ENCODE peak calls at places on chromosome 10, in nine cellular contexts. One of them, this sample, is unnamed.

GRCh38 chr10:2137549-2138174 is 400.3 kb upstream of the ADARB2 start:
- DNase-seq in choroid plexus epithelial cell: no peak
- DNase-seq in brain microvascular endothelial cell: no peak
- DNase-seq in tibial artery: no peak
- DNase-seq in gastrocnemius medialis: no peak
- DNase-seq in kidney epithelial cell: no peak
- DNase-seq in AG09309: no peak
- DNase-seq in cardiac fibroblast: no peak
- DNase-seq in pancreas: no peak
- DNase-seq in this sample: no peak

GRCh38 chr10:84256510-84257342 is 11.9 kb downstream of the RGR start:
- DNase-seq in choroid plexus epithelial cell: peak
- DNase-seq in brain microvascular endothelial cell: peak
- DNase-seq in tibial artery: no peak
- DNase-seq in gastrocnemius medialis: no peak
- DNase-seq in kidney epithelial cell: no peak
- DNase-seq in AG09309: no peak
- DNase-seq in cardiac fibroblast: peak
- DNase-seq in pancreas: peak
- DNase-seq in this sample: no peak

GRCh38 chr10:52874541-52874940 is 102.0 kb upstream of the MBL2 start:
- DNase-seq in choroid plexus epithelial cell: no peak
- DNase-seq in brain microvascular endothelial cell: no peak
- DNase-seq in tibial artery: no peak
- DNase-seq in gastrocnemius medialis: no peak
- DNase-seq in kidney epithelial cell: no peak
- DNase-seq in AG09309: no peak
- DNase-seq in cardiac fibroblast: no peak
- DNase-seq in pancreas: no peak
- DNase-seq in this sample: no peak

GRCh38 chr10:112122827-112123226 is 60.7 kb downstream of the GPAM start:
- DNase-seq in choroid plexus epithelial cell: no peak
- DNase-seq in brain microvascular endothelial cell: no peak
- DNase-seq in tibial artery: no peak
- DNase-seq in gastrocnemius medialis: no peak
- DNase-seq in kidney epithelial cell: no peak
- DNase-seq in AG09309: no peak
- DNase-seq in cardiac fibroblast: no peak
- DNase-seq in pancreas: no peak
- DNase-seq in this sample: no peak

GRCh38 chr10:15419279-15419874 is 48.3 kb upstream of the FAM171A1 start:
- DNase-seq in choroid plexus epithelial cell: peak
- DNase-seq in brain microvascular endothelial cell: peak
- DNase-seq in tibial artery: no peak
- DNase-seq in gastrocnemius medialis: no peak
- DNase-seq in kidney epithelial cell: peak
- DNase-seq in AG09309: no peak
- DNase-seq in cardiac fibroblast: peak
- DNase-seq in pancreas: peak
- DNase-seq in this sample: no peak

GRCh38 chr10:129756912-129757861 is 206.9 kb downstream of the EBF3 start:
- DNase-seq in choroid plexus epithelial cell: peak
- DNase-seq in brain microvascular endothelial cell: no peak
- DNase-seq in tibial artery: peak
- DNase-seq in gastrocnemius medialis: no peak
- DNase-seq in kidney epithelial cell: no peak
- DNase-seq in AG09309: no peak
- DNase-seq in cardiac fibroblast: peak
- DNase-seq in pancreas: no peak
- DNase-seq in this sample: peak

GRCh38 chr10:64738462-64738861 is 1217.3 kb downstream of the REEP3 start:
- DNase-seq in choroid plexus epithelial cell: no peak
- DNase-seq in brain microvascular endothelial cell: no peak
- DNase-seq in tibial artery: no peak
- DNase-seq in gastrocnemius medialis: no peak
- DNase-seq in kidney epithelial cell: no peak
- DNase-seq in AG09309: no peak
- DNase-seq in cardiac fibroblast: no peak
- DNase-seq in pancreas: no peak
- DNase-seq in this sample: no peak

GRCh38 chr10:77862595-77862994 is 64.0 kb downstream of the DLG5 start:
- DNase-seq in choroid plexus epithelial cell: no peak
- DNase-seq in brain microvascular endothelial cell: no peak
- DNase-seq in tibial artery: no peak
- DNase-seq in gastrocnemius medialis: no peak
- DNase-seq in kidney epithelial cell: no peak
- DNase-seq in AG09309: no peak
- DNase-seq in cardiac fibroblast: peak
- DNase-seq in pancreas: no peak
- DNase-seq in this sample: no peak

GRCh38 chr10:71421075-71421434 is 24.3 kb downstream of the CDH23 start:
- DNase-seq in choroid plexus epithelial cell: no peak
- DNase-seq in brain microvascular endothelial cell: no peak
- DNase-seq in tibial artery: no peak
- DNase-seq in gastrocnemius medialis: no peak
- DNase-seq in kidney epithelial cell: no peak
- DNase-seq in AG09309: no peak
- DNase-seq in cardiac fibroblast: no peak
- DNase-seq in pancreas: no peak
- DNase-seq in this sample: no peak

GRCh38 chr10:126129026-126129425 is 232.7 kb downstream of the FANK1 start:
- DNase-seq in choroid plexus epithelial cell: no peak
- DNase-seq in brain microvascular endothelial cell: no peak
- DNase-seq in tibial artery: peak
- DNase-seq in gastrocnemius medialis: no peak
- DNase-seq in kidney epithelial cell: no peak
- DNase-seq in AG09309: no peak
- DNase-seq in cardiac fibroblast: no peak
- DNase-seq in pancreas: no peak
- DNase-seq in this sample: no peak

GRCh38 chr10:127413326-127413725 is 135.8 kb upstream of the NPS start:
- DNase-seq in choroid plexus epithelial cell: no peak
- DNase-seq in brain microvascular endothelial cell: no peak
- DNase-seq in tibial artery: no peak
- DNase-seq in gastrocnemius medialis: no peak
- DNase-seq in kidney epithelial cell: no peak
- DNase-seq in AG09309: no peak
- DNase-seq in cardiac fibroblast: no peak
- DNase-seq in pancreas: no peak
- DNase-seq in this sample: no peak

GRCh38 chr10:44280615-44281014 is 104.3 kb downstream of the CXCL12 start:
- DNase-seq in choroid plexus epithelial cell: no peak
- DNase-seq in brain microvascular endothelial cell: no peak
- DNase-seq in tibial artery: peak
- DNase-seq in gastrocnemius medialis: no peak
- DNase-seq in kidney epithelial cell: no peak
- DNase-seq in AG09309: peak
- DNase-seq in cardiac fibroblast: no peak
- DNase-seq in pancreas: no peak
- DNase-seq in this sample: no peak

GRCh38 chr10:68284007-68284406 is 47.9 kb upstream of the HNRNPH3 start:
- DNase-seq in choroid plexus epithelial cell: peak
- DNase-seq in brain microvascular endothelial cell: no peak
- DNase-seq in tibial artery: no peak
- DNase-seq in gastrocnemius medialis: no peak
- DNase-seq in kidney epithelial cell: no peak
- DNase-seq in AG09309: no peak
- DNase-seq in cardiac fibroblast: peak
- DNase-seq in pancreas: no peak
- DNase-seq in this sample: no peak

GRCh38 chr10:110382695-110383094 is 78.0 kb upstream of the SMNDC1 start:
- DNase-seq in choroid plexus epithelial cell: no peak
- DNase-seq in brain microvascular endothelial cell: no peak
- DNase-seq in tibial artery: no peak
- DNase-seq in gastrocnemius medialis: no peak
- DNase-seq in kidney epithelial cell: no peak
- DNase-seq in AG09309: no peak
- DNase-seq in cardiac fibroblast: no peak
- DNase-seq in pancreas: no peak
- DNase-seq in this sample: no peak

GRCh38 chr10:60288291-60288690 is 101.4 kb downstream of the ANK3 start:
- DNase-seq in choroid plexus epithelial cell: no peak
- DNase-seq in brain microvascular endothelial cell: no peak
- DNase-seq in tibial artery: no peak
- DNase-seq in gastrocnemius medialis: no peak
- DNase-seq in kidney epithelial cell: no peak
- DNase-seq in AG09309: no peak
- DNase-seq in cardiac fibroblast: no peak
- DNase-seq in pancreas: no peak
- DNase-seq in this sample: no peak
- TF ChIP-seq CTCF in choroid plexus epithelial cell: peak
- TF ChIP-seq CTCF in brain microvascular endothelial cell: peak
- TF ChIP-seq CTCF in tibial artery: no peak
- TF ChIP-seq CTCF in gastrocnemius medialis: no peak
- TF ChIP-seq CTCF in kidney epithelial cell: no peak
- TF ChIP-seq CTCF in AG09309: no peak
- TF ChIP-seq CTCF in cardiac fibroblast: no peak
- TF ChIP-seq CTCF in pancreas: no peak
- TF ChIP-seq CTCF in this sample: no peak

GRCh38 chr10:132064771-132065437 is 842 bp upstream of the JAKMIP3 start:
- DNase-seq in choroid plexus epithelial cell: peak
- DNase-seq in brain microvascular endothelial cell: no peak
- DNase-seq in tibial artery: no peak
- DNase-seq in gastrocnemius medialis: no peak
- DNase-seq in kidney epithelial cell: no peak
- DNase-seq in AG09309: no peak
- DNase-seq in cardiac fibroblast: no peak
- DNase-seq in pancreas: no peak
- DNase-seq in this sample: no peak
- H3K4me3 ChIP-seq in choroid plexus epithelial cell: peak
- H3K4me3 ChIP-seq in brain microvascular endothelial cell: no peak
- H3K4me3 ChIP-seq in tibial artery: peak
- H3K4me3 ChIP-seq in gastrocnemius medialis: peak
- H3K4me3 ChIP-seq in kidney epithelial cell: no peak
- H3K4me3 ChIP-seq in AG09309: peak
- H3K4me3 ChIP-seq in cardiac fibroblast: peak
- H3K4me3 ChIP-seq in pancreas: peak
- H3K4me3 ChIP-seq in this sample: peak

GRCh38 chr10:50417486-50417905 is 166.2 kb upstream of the ASAH2 start:
- DNase-seq in choroid plexus epithelial cell: no peak
- DNase-seq in brain microvascular endothelial cell: peak
- DNase-seq in tibial artery: no peak
- DNase-seq in gastrocnemius medialis: no peak
- DNase-seq in kidney epithelial cell: no peak
- DNase-seq in AG09309: no peak
- DNase-seq in cardiac fibroblast: peak
- DNase-seq in pancreas: no peak
- DNase-seq in this sample: no peak

GRCh38 chr10:50416885-50417284 is 165.6 kb upstream of the ASAH2 start:
- DNase-seq in choroid plexus epithelial cell: no peak
- DNase-seq in brain microvascular endothelial cell: no peak
- DNase-seq in tibial artery: no peak
- DNase-seq in gastrocnemius medialis: no peak
- DNase-seq in kidney epithelial cell: no peak
- DNase-seq in AG09309: no peak
- DNase-seq in cardiac fibroblast: peak
- DNase-seq in pancreas: no peak
- DNase-seq in this sample: no peak

GRCh38 chr10:50419091-50419490 is 167.8 kb upstream of the ASAH2 start:
- DNase-seq in choroid plexus epithelial cell: no peak
- DNase-seq in brain microvascular endothelial cell: no peak
- DNase-seq in tibial artery: no peak
- DNase-seq in gastrocnemius medialis: no peak
- DNase-seq in kidney epithelial cell: no peak
- DNase-seq in AG09309: no peak
- DNase-seq in cardiac fibroblast: no peak
- DNase-seq in pancreas: no peak
- DNase-seq in this sample: no peak

GRCh38 chr10:50419756-50420155 is 168.4 kb upstream of the ASAH2 start:
- DNase-seq in choroid plexus epithelial cell: no peak
- DNase-seq in brain microvascular endothelial cell: no peak
- DNase-seq in tibial artery: no peak
- DNase-seq in gastrocnemius medialis: no peak
- DNase-seq in kidney epithelial cell: no peak
- DNase-seq in AG09309: no peak
- DNase-seq in cardiac fibroblast: no peak
- DNase-seq in pancreas: no peak
- DNase-seq in this sample: no peak

GRCh38 chr10:50417906-50418697 is 166.8 kb upstream of the ASAH2 start:
- DNase-seq in choroid plexus epithelial cell: peak
- DNase-seq in brain microvascular endothelial cell: peak
- DNase-seq in tibial artery: peak
- DNase-seq in gastrocnemius medialis: peak
- DNase-seq in kidney epithelial cell: peak
- DNase-seq in AG09309: peak
- DNase-seq in cardiac fibroblast: peak
- DNase-seq in pancreas: peak
- DNase-seq in this sample: no peak
- TF ChIP-seq CTCF in choroid plexus epithelial cell: no peak
- TF ChIP-seq CTCF in brain microvascular endothelial cell: no peak
- TF ChIP-seq CTCF in tibial artery: no peak
- TF ChIP-seq CTCF in gastrocnemius medialis: peak
- TF ChIP-seq CTCF in kidney epithelial cell: no peak
- TF ChIP-seq CTCF in AG09309: no peak
- TF ChIP-seq CTCF in cardiac fibroblast: no peak
- TF ChIP-seq CTCF in pancreas: no peak
- TF ChIP-seq CTCF in this sample: no peak

DNA sequence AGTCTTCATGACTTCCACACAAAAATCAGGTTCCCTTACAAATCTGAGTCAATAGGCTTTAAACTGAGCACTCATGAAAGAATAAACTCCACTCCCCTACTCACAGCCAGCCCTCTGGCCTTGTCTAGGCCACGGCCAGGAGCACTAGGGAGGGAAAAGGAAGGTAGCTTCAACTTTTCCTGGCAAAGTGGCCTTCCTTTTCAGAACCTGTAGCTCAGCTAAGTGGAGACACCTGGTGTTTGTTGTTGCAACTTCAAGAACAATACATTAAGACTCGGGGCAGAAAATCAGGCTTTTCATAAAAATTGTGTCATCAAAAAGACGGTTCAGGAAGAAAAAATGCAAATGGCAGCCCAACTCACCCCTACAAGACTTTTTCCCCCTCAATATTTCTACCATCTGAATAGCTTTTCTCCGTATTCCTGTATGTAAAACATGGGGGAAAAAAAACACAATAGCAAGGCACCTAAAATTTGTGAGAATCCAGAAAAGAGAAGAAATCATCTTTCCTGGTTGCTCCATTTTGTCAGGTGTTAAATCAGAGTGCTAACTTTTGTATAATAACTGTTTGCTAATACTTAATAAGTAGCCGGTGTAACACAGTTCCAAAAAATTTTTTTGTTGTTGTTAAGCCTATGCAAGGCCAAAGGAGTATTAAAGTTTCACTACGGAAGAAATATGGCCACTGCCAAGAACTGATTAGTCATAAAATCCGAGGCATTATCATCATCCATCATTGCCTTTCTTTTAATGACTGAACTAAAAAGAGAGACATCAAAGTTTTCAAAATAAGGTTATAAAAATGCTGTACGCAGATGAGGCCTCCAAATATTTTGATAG is 66.2 kb upstream of the ARID5B start:
- DNase-seq in choroid plexus epithelial cell: peak
- DNase-seq in brain microvascular endothelial cell: peak
- DNase-seq in tibial artery: no peak
- DNase-seq in gastrocnemius medialis: no peak
- DNase-seq in kidney epithelial cell: no peak
- DNase-seq in AG09309: no peak
- DNase-seq in cardiac fibroblast: peak
- DNase-seq in pancreas: no peak
- DNase-seq in this sample: peak
- H3K4me3 ChIP-seq in choroid plexus epithelial cell: no peak
- H3K4me3 ChIP-seq in brain microvascular endothelial cell: no peak
- H3K4me3 ChIP-seq in tibial artery: no peak
- H3K4me3 ChIP-seq in gastrocnemius medialis: no peak
- H3K4me3 ChIP-seq in kidney epithelial cell: no peak
- H3K4me3 ChIP-seq in AG09309: no peak
- H3K4me3 ChIP-seq in cardiac fibroblast: no peak
- H3K4me3 ChIP-seq in pancreas: no peak
- H3K4me3 ChIP-seq in this sample: no peak

This sample was measured in epithelial cell of proximal tubule.